ENCODE peak calls at places on chromosomes 12 and 14, in six cellular contexts. One of them, this sample, is unnamed.

GRCh38 chr14:64294672-64295413 is 672 bp upstream of the ESR2 start:
- DNase-seq in fibroblast of lung: peak; percentile 46
- DNase-seq in tibial nerve: peak; percentile 23
- DNase-seq in A549: peak; percentile 68
- DNase-seq in breast epithelium: no peak
- DNase-seq in body of pancreas: peak; percentile 81
- DNase-seq in this sample: peak; percentile 84

GRCh38 chr14:90611936-90612335 is 204.3 kb downstream of the TTC7B start:
- DNase-seq in fibroblast of lung: no peak
- DNase-seq in tibial nerve: no peak
- DNase-seq in A549: no peak
- DNase-seq in breast epithelium: no peak
- DNase-seq in body of pancreas: no peak
- DNase-seq in this sample: no peak

GRCh38 chr12:113456761-113457160 is 14.9 kb downstream of the LHX5 start:
- DNase-seq in fibroblast of lung: no peak
- DNase-seq in tibial nerve: no peak
- DNase-seq in A549: no peak
- DNase-seq in breast epithelium: no peak
- DNase-seq in body of pancreas: no peak
- DNase-seq in this sample: no peak

GRCh38 chr12:110766311-110767154 is 23.8 kb upstream of the PPP1CC start:
- DNase-seq in fibroblast of lung: no peak
- DNase-seq in tibial nerve: no peak
- DNase-seq in A549: no peak
- DNase-seq in breast epithelium: no peak
- DNase-seq in body of pancreas: no peak
- DNase-seq in this sample: no peak

GRCh38 chr14:35189422-35189821 is 67.1 kb downstream of the PRORP start:
- DNase-seq in fibroblast of lung: no peak
- DNase-seq in tibial nerve: no peak
- DNase-seq in A549: no peak
- DNase-seq in breast epithelium: no peak
- DNase-seq in body of pancreas: no peak
- DNase-seq in this sample: no peak

GRCh38 chr12:93766802-93767523 is 89.8 kb downstream of the CRADD start:
- DNase-seq in fibroblast of lung: peak; percentile 60
- DNase-seq in tibial nerve: peak; percentile 55
- DNase-seq in A549: peak; percentile 66
- DNase-seq in breast epithelium: no peak
- DNase-seq in body of pancreas: peak; percentile 39
- DNase-seq in this sample: no peak

GRCh38 chr14:95389471-95390011 is 69.8 kb upstream of the CLMN start:
- DNase-seq in fibroblast of lung: no peak
- DNase-seq in tibial nerve: peak; percentile 67
- DNase-seq in A549: no peak
- DNase-seq in breast epithelium: peak; percentile 61
- DNase-seq in body of pancreas: peak; percentile 71
- DNase-seq in this sample: no peak

GRCh38 chr14:71852201-71852600 is 80.0 kb upstream of the RGS6 start:
- DNase-seq in fibroblast of lung: no peak
- DNase-seq in tibial nerve: no peak
- DNase-seq in A549: no peak
- DNase-seq in breast epithelium: no peak
- DNase-seq in body of pancreas: no peak
- DNase-seq in this sample: no peak

GRCh38 chr14:71398450-71398849 is 491.2 kb downstream of the PCNX1 start:
- DNase-seq in fibroblast of lung: no peak
- DNase-seq in tibial nerve: no peak
- DNase-seq in A549: no peak
- DNase-seq in breast epithelium: no peak
- DNase-seq in body of pancreas: no peak
- DNase-seq in this sample: no peak

GRCh38 chr12:71304306-71304705 is 135.3 kb upstream of the LGR5 start:
- DNase-seq in fibroblast of lung: no peak
- DNase-seq in tibial nerve: no peak
- DNase-seq in A549: no peak
- DNase-seq in breast epithelium: no peak
- DNase-seq in body of pancreas: no peak
- DNase-seq in this sample: no peak

GRCh38 chr14:85762523-85762922 is 232.6 kb downstream of the FLRT2 start:
- DNase-seq in fibroblast of lung: no peak
- DNase-seq in tibial nerve: no peak
- DNase-seq in A549: no peak
- DNase-seq in breast epithelium: no peak
- DNase-seq in body of pancreas: no peak
- DNase-seq in this sample: no peak

GRCh38 chr12:15151141-15152091 is 69.8 kb downstream of the RERG start:
- DNase-seq in fibroblast of lung: peak; percentile 26
- DNase-seq in tibial nerve: peak; percentile 60
- DNase-seq in A549: peak; percentile 32
- DNase-seq in breast epithelium: no peak
- DNase-seq in body of pancreas: peak; percentile 44
- DNase-seq in this sample: no peak

GRCh38 chr12:20199780-20200179 is 168.6 kb upstream of the PDE3A start:
- DNase-seq in fibroblast of lung: no peak
- DNase-seq in tibial nerve: no peak
- DNase-seq in A549: no peak
- DNase-seq in breast epithelium: no peak
- DNase-seq in body of pancreas: no peak
- DNase-seq in this sample: no peak

GRCh38 chr12:129696952-129697351 is 206.9 kb downstream of the TMEM132D start:
- DNase-seq in fibroblast of lung: peak; percentile 74
- DNase-seq in tibial nerve: no peak
- DNase-seq in A549: peak; percentile 9
- DNase-seq in breast epithelium: no peak
- DNase-seq in body of pancreas: no peak
- DNase-seq in this sample: no peak

GRCh38 chr14:52602131-52602530 is 49.5 kb downstream of the GPR137C start:
- DNase-seq in fibroblast of lung: no peak
- DNase-seq in tibial nerve: no peak
- DNase-seq in A549: no peak
- DNase-seq in breast epithelium: no peak
- DNase-seq in body of pancreas: no peak
- DNase-seq in this sample: no peak

GRCh38 chr14:20794644-20795369 is 7.8 kb downstream of the RNASE1 start:
- DNase-seq in fibroblast of lung: no peak
- DNase-seq in tibial nerve: no peak
- DNase-seq in A549: no peak
- DNase-seq in breast epithelium: no peak
- DNase-seq in body of pancreas: no peak
- DNase-seq in this sample: no peak

GRCh38 chr12:22588817-22589216 is 36.2 kb upstream of the ETNK1 start:
- DNase-seq in fibroblast of lung: no peak
- DNase-seq in tibial nerve: no peak
- DNase-seq in A549: peak; percentile 87
- DNase-seq in breast epithelium: no peak
- DNase-seq in body of pancreas: peak; percentile 6
- DNase-seq in this sample: no peak

GRCh38 chr12:123238961-123239360 is 5.7 kb downstream of the MTRFR start:
- DNase-seq in fibroblast of lung: no peak
- DNase-seq in tibial nerve: no peak
- DNase-seq in A549: no peak
- DNase-seq in breast epithelium: no peak
- DNase-seq in body of pancreas: no peak
- DNase-seq in this sample: no peak

GRCh38 chr14:61706096-61706690 is 10.9 kb downstream of the HIF1A start:
- DNase-seq in fibroblast of lung: no peak
- DNase-seq in tibial nerve: no peak
- DNase-seq in A549: no peak
- DNase-seq in breast epithelium: no peak
- DNase-seq in body of pancreas: no peak
- DNase-seq in this sample: no peak

GRCh38 chr14:68283378-68284123 is 464.0 kb downstream of the RAD51B start:
- DNase-seq in fibroblast of lung: no peak
- DNase-seq in tibial nerve: no peak
- DNase-seq in A549: no peak
- DNase-seq in breast epithelium: no peak
- DNase-seq in body of pancreas: peak; percentile 16
- DNase-seq in this sample: peak; percentile 66

GRCh38 chr14:74348735-74349463 is 628 bp downstream of the VRTN start:
- DNase-seq in fibroblast of lung: no peak
- DNase-seq in tibial nerve: no peak
- DNase-seq in A549: no peak
- DNase-seq in breast epithelium: no peak
- DNase-seq in body of pancreas: no peak
- DNase-seq in this sample: no peak

GRCh38 chr12:88163371-88163770 is 21.3 kb downstream of the TMTC3 start:
- DNase-seq in fibroblast of lung: no peak
- DNase-seq in tibial nerve: no peak
- DNase-seq in A549: no peak
- DNase-seq in breast epithelium: no peak
- DNase-seq in body of pancreas: no peak
- DNase-seq in this sample: no peak

GRCh38 chr14:54650331-54651017 is 83.5 kb downstream of the SAMD4A start:
- DNase-seq in fibroblast of lung: peak; percentile 92
- DNase-seq in tibial nerve: peak; percentile 78
- DNase-seq in A549: peak; percentile 38
- DNase-seq in breast epithelium: peak; percentile 48
- DNase-seq in body of pancreas: peak; percentile 58
- DNase-seq in this sample: no peak
- H3K4me1 ChIP-seq in fibroblast of lung: peaks cover 40% of the 10 kb centered on the region
- H3K4me1 ChIP-seq in tibial nerve: peaks cover 47% of the 10 kb centered on the region
- H3K4me1 ChIP-seq in A549: peaks cover 52% of the 10 kb centered on the region
- H3K4me1 ChIP-seq in breast epithelium: peaks cover 7% of the 10 kb centered on the region
- H3K4me1 ChIP-seq in body of pancreas: no peaks in the 10 kb centered on the region
- H3K4me1 ChIP-seq in this sample: no peaks in the 10 kb centered on the region

GRCh38 chr14:103847439-103847953 is at the start of gene PPP1R13B:
- DNase-seq in fibroblast of lung: peak; percentile 79
- DNase-seq in tibial nerve: peak; percentile 77
- DNase-seq in A549: peak; percentile 86
- DNase-seq in breast epithelium: peak; percentile 89
- DNase-seq in body of pancreas: peak; percentile 95
- DNase-seq in this sample: peak; percentile 92

GRCh38 chr14:103846008-103846568 is 1.3 kb downstream of the PPP1R13B start:
- DNase-seq in fibroblast of lung: no peak
- DNase-seq in tibial nerve: no peak
- DNase-seq in A549: no peak
- DNase-seq in breast epithelium: no peak
- DNase-seq in body of pancreas: no peak
- DNase-seq in this sample: no peak

GRCh38 chr14:103847954-103848719 is 762 bp upstream of the PPP1R13B start:
- DNase-seq in fibroblast of lung: no peak
- DNase-seq in tibial nerve: no peak
- DNase-seq in A549: no peak
- DNase-seq in breast epithelium: no peak
- DNase-seq in body of pancreas: peak; percentile 38
- DNase-seq in this sample: peak; percentile 23

GRCh38 chr14:103845327-103845726 is 2.0 kb downstream of the PPP1R13B start:
- DNase-seq in fibroblast of lung: no peak
- DNase-seq in tibial nerve: no peak
- DNase-seq in A549: no peak
- DNase-seq in breast epithelium: no peak
- DNase-seq in body of pancreas: no peak
- DNase-seq in this sample: no peak

DNA sequence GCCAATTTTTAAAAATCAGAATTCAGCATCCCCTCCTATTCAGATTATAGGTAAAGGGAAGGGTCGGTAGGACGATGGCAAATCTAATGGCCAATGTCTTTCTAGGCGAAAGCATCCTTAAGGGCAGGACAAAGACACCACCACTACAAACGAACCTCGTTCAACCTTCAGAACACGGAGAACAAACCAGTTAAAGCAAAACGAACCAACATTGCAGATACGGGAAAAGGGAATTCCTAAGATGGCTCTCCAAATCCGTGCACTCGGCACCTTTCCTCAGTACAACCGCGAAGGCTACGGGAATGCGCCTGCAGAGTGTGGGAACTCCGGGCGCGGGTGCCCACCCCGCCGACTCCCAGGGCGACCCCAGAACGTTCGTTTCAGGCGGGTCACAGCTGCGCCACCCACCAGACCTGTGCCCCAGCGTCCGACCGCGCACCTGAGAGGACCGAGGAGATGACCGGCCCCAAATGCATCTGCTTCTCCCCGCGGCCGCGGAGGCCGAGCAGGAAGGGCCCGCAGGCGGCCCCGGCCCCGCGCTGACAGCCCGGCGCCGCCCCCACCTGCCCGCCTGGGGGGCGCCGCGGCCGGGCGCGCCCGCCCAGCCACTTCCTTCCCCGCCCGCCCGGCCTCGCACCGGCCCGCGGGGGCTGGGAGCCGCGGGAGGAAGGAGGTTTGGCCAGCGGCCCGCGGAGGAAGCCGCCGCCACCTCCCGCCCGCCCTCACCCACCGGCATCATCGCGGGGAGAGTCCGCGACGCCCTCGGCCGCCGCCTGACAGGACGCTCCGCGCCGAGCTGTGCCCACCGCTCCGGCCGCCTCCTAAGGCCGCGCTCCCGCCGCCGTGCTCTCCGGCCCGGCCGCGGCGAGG is 571 bp downstream of the PPP1R13B start:
- DNase-seq in fibroblast of lung: peak; percentile 23
- DNase-seq in tibial nerve: no peak
- DNase-seq in A549: no peak
- DNase-seq in breast epithelium: no peak
- DNase-seq in body of pancreas: peak; percentile 59
- DNase-seq in this sample: no peak
- H3K4me3 ChIP-seq in fibroblast of lung: peak overlapping the region; percentile 71
- H3K4me3 ChIP-seq in tibial nerve: peak overlapping the region; percentile 64
- H3K4me3 ChIP-seq in A549: peak overlapping the region; percentile 98
- H3K4me3 ChIP-seq in breast epithelium: peak overlapping the region; percentile 58
- H3K4me3 ChIP-seq in body of pancreas: no peak overlapping the region
- H3K4me3 ChIP-seq in this sample: peak overlapping the region; percentile 73

DNA sequence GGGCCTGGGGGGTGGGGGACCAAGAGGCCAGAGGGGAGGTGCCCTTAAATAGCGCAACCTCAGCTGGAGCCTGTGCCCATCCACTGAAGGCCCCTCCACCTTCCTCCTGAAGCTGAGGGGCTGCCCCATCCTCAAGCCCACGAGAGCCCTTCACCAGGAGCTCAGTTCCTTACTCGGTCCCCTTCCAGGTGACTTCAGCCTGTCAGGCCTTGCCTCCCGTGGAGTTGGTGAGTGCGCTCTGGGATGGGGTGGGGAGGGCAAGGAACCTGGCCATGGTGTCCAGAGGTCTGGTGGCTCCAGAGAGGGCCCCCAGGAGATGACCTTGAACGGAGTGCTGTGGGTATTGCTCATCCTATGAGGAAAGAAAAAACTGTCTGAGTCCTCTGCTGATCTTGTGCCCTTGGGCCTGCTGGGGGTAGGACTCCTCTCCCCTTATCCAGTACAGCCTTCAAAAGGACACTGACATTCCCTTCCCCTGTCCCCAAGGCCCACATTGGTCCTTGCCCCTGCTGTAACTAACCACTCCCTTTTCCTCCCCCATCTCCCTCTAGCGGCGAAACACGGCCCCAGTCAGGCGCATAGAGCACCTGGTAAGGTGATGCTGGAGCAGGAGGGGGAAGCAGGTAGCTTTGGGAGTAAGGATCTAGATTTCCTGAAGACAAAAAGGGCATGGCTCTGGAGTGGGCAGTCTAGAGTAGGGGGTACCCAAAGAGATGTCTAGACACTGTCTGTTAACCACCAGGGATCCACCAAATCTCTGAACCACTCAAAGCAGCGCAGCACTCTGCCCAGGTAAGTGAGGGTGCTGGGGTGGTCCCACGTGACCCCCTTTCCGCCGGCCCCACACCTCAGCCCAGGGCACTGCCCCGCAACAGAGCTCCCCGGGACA is 3.6 kb downstream of the TNS2 start:
- DNase-seq in fibroblast of lung: no peak
- DNase-seq in tibial nerve: no peak
- DNase-seq in A549: peak; percentile 70
- DNase-seq in breast epithelium: peak; percentile 81
- DNase-seq in body of pancreas: peak; percentile 85
- DNase-seq in this sample: peak; percentile 77
- H3K4me1 ChIP-seq in fibroblast of lung: peaks cover 31% of the 10 kb centered on the region
- H3K4me1 ChIP-seq in tibial nerve: peaks cover 52% of the 10 kb centered on the region
- H3K4me1 ChIP-seq in A549: peaks cover 62% of the 10 kb centered on the region
- H3K4me1 ChIP-seq in breast epithelium: peaks cover 39% of the 10 kb centered on the region
- H3K4me1 ChIP-seq in body of pancreas: peaks cover 69% of the 10 kb centered on the region
- H3K4me1 ChIP-seq in this sample: peaks cover 7% of the 10 kb centered on the region

GRCh38 chr12:54352022-54352531 is 12.2 kb downstream of the GPR84 start:
- DNase-seq in fibroblast of lung: peak; percentile 88
- DNase-seq in tibial nerve: no peak
- DNase-seq in A549: no peak
- DNase-seq in breast epithelium: no peak
- DNase-seq in body of pancreas: peak; percentile 79
- DNase-seq in this sample: peak; percentile 27
- H3K4me3 ChIP-seq in fibroblast of lung: peak overlapping the region; percentile 17
- H3K4me3 ChIP-seq in tibial nerve: no peak overlapping the region
- H3K4me3 ChIP-seq in A549: no peak overlapping the region
- H3K4me3 ChIP-seq in breast epithelium: no peak overlapping the region
- H3K4me3 ChIP-seq in body of pancreas: no peak overlapping the region
- H3K4me3 ChIP-seq in this sample: peak overlapping the region; percentile 50

This sample was measured in CD8-positive, alpha-beta T cell.